ENCODE peak calls at places on chromosomes 1 and 21, in six cellular contexts. T is IMR-90, F is H9, U is neuronal stem cell, O is H1, D is mesenchymal stem cell. G is an unnamed sample.

GRCh38 chr1:183932412-183932811 is 105.1 kb downstream of the COLGALT2 start:
- DNase-seq in T (peak), O (peak), F (no peak), U (no peak), D (no peak), G (no peak)

GRCh38 chr21:41449613-41450012 is 23.6 kb downstream of the MX1 start:
- DNase-seq in F (no peak), T (no peak), U (no peak), D (no peak), O (no peak), G (no peak)

GRCh38 chr1:108316545-108316944 is 72.7 kb upstream of the NBPF4 start:
- DNase-seq in O (no peak), D (peak), F (no peak), U (no peak), T (peak), G (no peak)

GRCh38 chr21:26512664-26513063 is 60.4 kb downstream of the CYYR1 start:
- DNase-seq in O (no peak), F (no peak), U (no peak), T (no peak), D (no peak), G (no peak)

GRCh38 chr1:205014772-205015171 is 28.2 kb upstream of the CNTN2 start:
- DNase-seq in T (no peak), F (no peak), U (no peak), D (no peak), O (no peak), G (no peak)

GRCh38 chr1:218380125-218380977 is 35.2 kb downstream of the TGFB2 start:
- DNase-seq in U (no peak), D (no peak), T (peak), F (no peak), O (no peak), G (peak)

GRCh38 chr1:54355931-54356679 is 50.1 kb downstream of the SSBP3 start:
- DNase-seq in D (no peak), U (no peak), T (no peak), F (no peak), O (no peak), G (no peak)

GRCh38 chr21:25457411-25457810 is 149.9 kb downstream of the MRPL39 start:
- DNase-seq in U (no peak), O (no peak), F (no peak), T (peak), D (peak), G (no peak)

GRCh38 chr21:37582613-37583012 is 216.0 kb downstream of the DYRK1A start:
- DNase-seq in T (peak), F (no peak), U (no peak), D (peak), O (no peak), G (peak)

GRCh38 chr1:168216171-168216570 is 9.6 kb upstream of the SFT2D2 start:
- DNase-seq in O (no peak), T (no peak), U (no peak), D (no peak), F (no peak), G (no peak)

GRCh38 chr1:33641099-33641830 is 168.8 kb downstream of the ZSCAN20 start:
- DNase-seq in F (peak), D (no peak), U (peak), T (peak), O (peak), G (peak)

GRCh38 chr1:167819849-167820683 is 93.9 kb downstream of the ADCY10 start:
- DNase-seq in F (peak), T (peak), D (peak), O (peak), U (peak), G (peak)

GRCh38 chr1:26530898-26531598 is 1.5 kb downstream of the RPS6KA1 start:
- DNase-seq in D (peak), T (peak), O (peak), U (no peak), F (peak), G (peak)

GRCh38 chr1:117015701-117016100 is 14.1 kb downstream of the CD101 start:
- DNase-seq in O (no peak), T (no peak), F (no peak), U (no peak), D (no peak), G (peak)

GRCh38 chr21:43312751-43313169 is 114.2 kb downstream of the SIK1 start:
- DNase-seq in F (peak), T (no peak), U (no peak), O (no peak), D (no peak), G (no peak)

GRCh38 chr21:34974162-34974981 is 74.7 kb downstream of the RUNX1 start:
- DNase-seq in F (no peak), O (no peak), U (no peak), T (peak), D (peak), G (no peak)

GRCh38 chr1:45767035-45767434 is 16.6 kb upstream of the IPP start:
- DNase-seq in D (no peak), U (no peak), F (no peak), T (peak), O (no peak), G (no peak)

GRCh38 chr1:80779278-80779677 is 1021.5 kb upstream of the ADGRL2 start:
- DNase-seq in F (peak), T (no peak), U (no peak), O (no peak), D (no peak), G (peak)

GRCh38 chr1:68141801-68142440 is 90.4 kb downstream of the WLS start:
- DNase-seq in T (peak), D (no peak), O (no peak), U (no peak), F (no peak), G (no peak)

GRCh38 chr1:64536836-64537490 is 67.0 kb downstream of the CACHD1 start:
- DNase-seq in T (no peak), F (no peak), D (no peak), O (no peak), U (no peak), G (no peak)

GRCh38 chr1:10696977-10697376 is 99.5 kb downstream of the CASZ1 start:
- DNase-seq in U (no peak), O (no peak), T (peak), D (peak), F (no peak), G (no peak)

GRCh38 chr1:116154536-116154935 is 43.3 kb downstream of the MAB21L3 start:
- DNase-seq in O (no peak), F (no peak), T (no peak), D (no peak), U (no peak), G (no peak)

GRCh38 chr1:96538001-96538649 is 183.5 kb upstream of the PTBP2 start:
- DNase-seq in D (peak), F (peak), U (no peak), T (peak), O (no peak), G (no peak)

GRCh38 chr1:79322511-79323027 is 316.0 kb upstream of the ADGRL4 start:
- DNase-seq in O (no peak), D (peak), T (peak), U (no peak), F (no peak), G (peak)

GRCh38 chr1:28926629-28927441 is 12.5 kb downstream of the EPB41 start:
- DNase-seq in T (peak), U (no peak), F (no peak), O (peak), D (no peak), G (no peak)

GRCh38 chr1:223299553-223299952 is 64.4 kb downstream of the SUSD4 start:
- DNase-seq in T (no peak), U (no peak), F (no peak), O (no peak), D (no peak), G (no peak)

GRCh38 chr1:78840447-78841251 is 165.9 kb downstream of the ADGRL4 start:
- DNase-seq in O (peak), U (peak), D (peak), T (peak), F (peak), G (peak)

GRCh38 chr21:33383056-33383888 is 19.9 kb upstream of the IFNGR2 start:
- DNase-seq in D (peak), U (no peak), O (no peak), T (peak), F (peak), G (peak)

GRCh38 chr1:108560143-108560429 is 186 bp downstream of the EEIG2 start:
- DNase-seq in D (no peak), U (no peak), F (no peak), T (no peak), O (no peak), G (no peak)

GRCh38 chr1:151992345-151993083 is 1.1 kb downstream of the S100A10 start:
- DNase-seq in T (peak), F (peak), U (no peak), O (peak), D (peak), G (peak)

GRCh38 chr21:33824156-33824941 is 91.3 kb downstream of the ATP5PO start:
- DNase-seq in O (no peak), F (no peak), U (no peak), D (no peak), T (no peak), G (no peak)

GRCh38 chr21:42429021-42429420 is 25.3 kb downstream of the UBASH3A start:
- DNase-seq in T (no peak), D (no peak), O (no peak), F (no peak), U (no peak), G (no peak)

GRCh38 chr1:174836543-174836942 is 163.2 kb upstream of the CACYBP start:
- DNase-seq in T (peak), O (no peak), D (no peak), F (no peak), U (no peak), G (no peak)

GRCh38 chr1:44714944-44715571 is 15.9 kb downstream of the RNU5D-1 start:
- DNase-seq in U (peak), T (peak), F (peak), O (peak), D (peak), G (peak)

DNA sequence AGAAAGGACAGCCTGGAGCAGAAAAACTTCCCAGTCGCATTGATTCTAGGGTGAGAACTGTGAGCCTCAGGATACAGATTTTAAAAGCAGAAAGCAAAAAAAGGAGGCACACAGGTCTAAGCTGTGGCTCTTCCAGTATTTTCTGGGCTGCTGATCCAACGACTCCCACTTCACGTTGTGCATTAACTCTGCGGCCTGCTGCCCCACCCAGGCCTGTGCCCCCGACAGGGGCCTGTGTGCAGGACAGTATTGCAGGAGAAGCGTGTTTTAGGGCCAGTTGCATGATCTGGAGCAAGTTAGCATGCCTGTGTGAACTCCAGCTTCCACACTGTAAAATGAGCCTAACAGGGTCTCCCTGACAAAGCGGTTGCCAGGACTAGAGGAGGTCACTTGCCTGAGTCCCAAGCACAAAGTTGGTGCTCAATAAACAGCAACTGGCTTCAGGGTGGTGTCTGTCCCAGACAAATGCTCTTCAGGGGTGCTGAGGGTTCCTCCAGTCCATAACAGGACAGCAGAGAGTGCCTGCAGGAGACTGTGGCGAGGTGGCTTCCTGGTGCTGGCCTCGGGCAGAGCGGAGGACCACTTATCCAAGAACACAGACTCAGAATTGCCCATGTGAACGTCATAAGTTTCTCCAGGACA is 66.8 kb upstream of the RAB4A start:
- DNase-seq in U (no peak), D (no peak), F (no peak), T (no peak), O (peak), G (no peak)
- H2BK5ac ChIP-seq in U (no peak), D (no peak), F (no peak), T (no peak), O (peak), G (peak)

GRCh38 chr1:206846475-206846874 is 18.9 kb upstream of the IL20 start:
- DNase-seq in O (no peak), U (no peak), F (no peak), D (no peak), T (no peak), G (no peak)

GRCh38 chr1:206851611-206852010 is 13.8 kb upstream of the IL20 start:
- DNase-seq in O (no peak), F (no peak), T (peak), D (peak), U (no peak), G (no peak)

GRCh38 chr1:206847337-206847834 is 18.0 kb upstream of the IL20 start:
- DNase-seq in O (no peak), D (no peak), U (no peak), T (no peak), F (no peak), G (no peak)

GRCh38 chr1:206850401-206850800 is 15.0 kb upstream of the IL20 start:
- DNase-seq in U (no peak), D (no peak), T (no peak), F (no peak), O (no peak), G (no peak)

DNA sequence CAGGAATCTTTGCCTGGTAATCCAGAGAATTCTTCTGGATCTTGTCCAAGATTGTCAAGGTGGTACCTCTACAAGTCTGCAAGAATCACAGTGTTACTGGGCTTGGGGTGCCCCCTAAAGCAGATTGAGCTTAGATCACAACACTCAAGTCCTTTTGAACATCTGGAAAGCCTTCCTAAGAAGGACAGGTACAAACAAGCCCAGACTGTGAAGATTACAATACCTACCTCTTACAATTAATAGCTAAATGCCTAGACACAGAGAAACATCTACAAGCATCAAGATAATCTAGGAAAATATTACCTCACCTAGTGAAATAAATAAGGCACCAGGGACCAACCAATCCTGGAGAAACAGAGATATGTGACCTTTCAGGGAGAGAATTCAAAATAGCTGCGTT is 17.5 kb upstream of the IL20 start:
- DNase-seq in D (no peak), O (no peak), F (no peak), U (no peak), T (no peak), G (no peak)
- H2AFZ ChIP-seq in D (no peak), O (no peak), F (no peak), U (no peak), T (no peak), G (no peak)

GRCh38 chr21:14646893-14647292 is 100.8 kb upstream of the SAMSN1 start:
- DNase-seq in O (no peak), U (no peak), D (no peak), T (no peak), F (no peak), G (no peak)
- H3K23ac ChIP-seq in O (no peak), U (no peak), D (no peak), T (no peak), F (no peak), G (no peak)

GRCh38 chr1:201958348-201958747 is 3.0 kb downstream of the TIMM17A start:
- DNase-seq in F (no peak), U (no peak), T (no peak), D (no peak), O (no peak), G (no peak)

GRCh38 chr1:201955009-201955749 is at the start of gene TIMM17A:
- DNase-seq in O (peak), U (peak), T (peak), D (peak), F (peak), G (peak)

GRCh38 chr1:201954263-201955008 is 867 bp upstream of the TIMM17A start:
- DNase-seq in T (no peak), O (no peak), D (peak), F (no peak), U (no peak), G (peak)

GRCh38 chr1:201955750-201956143 is 444 bp downstream of the TIMM17A start:
- DNase-seq in T (no peak), U (no peak), D (no peak), F (no peak), O (no peak), G (no peak)
- H2BK5ac ChIP-seq in T (peak), U (peak), D (no peak), F (peak), O (peak), G (peak)

DNA sequence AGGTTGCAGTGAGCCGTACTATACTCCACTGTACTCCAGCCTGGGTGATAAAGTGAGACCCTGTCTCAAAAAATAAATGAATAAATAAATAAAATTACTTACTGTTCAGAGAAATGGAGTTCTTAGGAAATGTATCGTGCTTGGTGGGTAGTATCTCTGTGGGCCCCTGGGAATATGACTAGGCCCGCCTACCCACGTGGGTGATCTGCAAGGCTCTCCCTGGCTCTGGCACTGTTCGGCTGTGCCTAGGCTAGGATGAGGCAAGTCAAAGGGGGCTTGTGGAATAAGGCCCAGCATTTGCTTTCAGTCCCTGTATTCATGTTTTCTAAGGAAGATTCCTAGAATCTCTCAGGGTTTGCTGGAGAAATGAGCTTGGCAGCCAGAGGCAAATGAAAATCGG is 4.5 kb upstream of the CSRP1 start:
- DNase-seq in D (no peak), F (no peak), T (no peak), O (no peak), U (no peak), G (no peak)
- H2AFZ ChIP-seq in D (no peak), F (no peak), T (peak), O (no peak), U (peak), G (no peak)

GRCh38 chr21:45390121-45390751 is 14.7 kb upstream of the COL18A1 start:
- DNase-seq in O (no peak), D (no peak), F (no peak), T (no peak), U (no peak), G (no peak)
- H3K23ac ChIP-seq in O (no peak), D (no peak), F (no peak), T (no peak), U (peak), G (no peak)

GRCh38 chr1:221274373-221274772 is 395.1 kb downstream of the HLX start:
- DNase-seq in D (no peak), O (no peak), U (peak), F (no peak), T (no peak), G (no peak)
- H2BK5ac ChIP-seq in D (no peak), O (no peak), U (no peak), F (no peak), T (no peak), G (no peak)

DNA sequence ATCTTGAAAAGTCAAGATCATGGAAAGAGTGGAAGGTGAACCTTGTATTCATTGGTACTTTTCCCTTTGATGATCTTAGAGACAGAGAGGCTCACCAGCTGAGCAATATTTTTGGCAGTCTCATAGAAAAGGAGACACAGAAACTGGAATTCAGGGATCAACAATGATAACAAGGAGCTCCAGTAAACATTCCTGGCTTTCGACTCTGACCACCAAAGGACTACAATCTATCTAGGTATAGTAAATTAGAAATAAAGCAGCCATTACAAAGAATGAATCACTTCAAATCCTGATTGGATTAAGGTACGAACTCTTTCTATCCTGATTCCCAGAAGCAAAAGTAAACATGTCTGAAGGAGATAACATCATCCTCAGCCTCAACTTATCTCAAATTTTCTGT is 615.4 kb downstream of the KIF26B start:
- DNase-seq in F (no peak), D (no peak), O (no peak), U (no peak), T (peak), G (no peak)
- H2AFZ ChIP-seq in F (no peak), D (no peak), O (no peak), U (no peak), T (no peak), G (no peak)

G was measured in trophoblast cell.